ENCODE peak calls at places on chromosomes 11 and 22, in seven cellular contexts. One of them, this sample, is unnamed.
A peak's percentile ranks its signal among the peaks of the same experiment; 100 is the strongest.

GRCh38 chr11:16511109-16511806 is 154.9 kb upstream of the SOX6 start:
- DNase-seq in transverse colon: no peak
- DNase-seq in breast epithelium: no peak
- DNase-seq in suprapubic skin: no peak
- DNase-seq in HCT116: no peak
- DNase-seq in GM12891: no peak
- DNase-seq in endothelial cell of umbilical vein: no peak
- DNase-seq in this sample: no peak

GRCh38 chr11:95680169-95680929 is 109.2 kb downstream of the FAM76B start:
- DNase-seq in HCT116: no peak
- DNase-seq in GM12891: no peak
- DNase-seq in breast epithelium: no peak
- DNase-seq in transverse colon: no peak
- DNase-seq in endothelial cell of umbilical vein: peak; percentile 29
- DNase-seq in suprapubic skin: no peak
- DNase-seq in this sample: no peak

GRCh38 chr11:11403763-11404725 is 51.0 kb upstream of the CSNK2A3 start:
- DNase-seq in GM12891: no peak
- DNase-seq in endothelial cell of umbilical vein: no peak
- DNase-seq in suprapubic skin: no peak
- DNase-seq in transverse colon: no peak
- DNase-seq in breast epithelium: no peak
- DNase-seq in HCT116: no peak
- DNase-seq in this sample: peak; percentile 86

GRCh38 chr11:41382927-41383326 is 76.5 kb downstream of the LRRC4C start:
- DNase-seq in GM12891: no peak
- DNase-seq in breast epithelium: no peak
- DNase-seq in HCT116: no peak
- DNase-seq in endothelial cell of umbilical vein: no peak
- DNase-seq in suprapubic skin: no peak
- DNase-seq in transverse colon: no peak
- DNase-seq in this sample: no peak

GRCh38 chr11:116225784-116226410 is 546.9 kb downstream of the BUD13 start:
- DNase-seq in endothelial cell of umbilical vein: no peak
- DNase-seq in breast epithelium: no peak
- DNase-seq in transverse colon: no peak
- DNase-seq in suprapubic skin: no peak
- DNase-seq in GM12891: no peak
- DNase-seq in HCT116: no peak
- DNase-seq in this sample: no peak

GRCh38 chr22:33573479-33573878 is 346.8 kb downstream of the LARGE1 start:
- DNase-seq in transverse colon: no peak
- DNase-seq in GM12891: no peak
- DNase-seq in HCT116: no peak
- DNase-seq in breast epithelium: no peak
- DNase-seq in endothelial cell of umbilical vein: no peak
- DNase-seq in suprapubic skin: no peak
- DNase-seq in this sample: no peak

GRCh38 chr11:75344761-75345454 is 6.6 kb downstream of the ARRB1 start:
- DNase-seq in suprapubic skin: no peak
- DNase-seq in HCT116: no peak
- DNase-seq in GM12891: no peak
- DNase-seq in endothelial cell of umbilical vein: no peak
- DNase-seq in transverse colon: no peak
- DNase-seq in breast epithelium: peak; percentile 74
- DNase-seq in this sample: no peak

GRCh38 chr11:67612751-67613150 is 6.0 kb downstream of the NDUFV1 start:
- DNase-seq in endothelial cell of umbilical vein: no peak
- DNase-seq in suprapubic skin: no peak
- DNase-seq in transverse colon: no peak
- DNase-seq in GM12891: no peak
- DNase-seq in HCT116: no peak
- DNase-seq in breast epithelium: no peak
- DNase-seq in this sample: no peak

GRCh38 chr11:35619030-35619753 is 932 bp downstream of the FJX1 start:
- DNase-seq in suprapubic skin: peak; percentile 65
- DNase-seq in endothelial cell of umbilical vein: peak; percentile 69
- DNase-seq in transverse colon: peak; percentile 8
- DNase-seq in breast epithelium: no peak
- DNase-seq in HCT116: no peak
- DNase-seq in GM12891: peak; percentile 45
- DNase-seq in this sample: peak; percentile 67
- TF ChIP-seq POLR2A in suprapubic skin: no peak
- TF ChIP-seq POLR2A in endothelial cell of umbilical vein: no peak
- TF ChIP-seq POLR2A in transverse colon: no peak
- TF ChIP-seq POLR2A in breast epithelium: no peak
- TF ChIP-seq POLR2A in HCT116: no peak
- TF ChIP-seq POLR2A in GM12891: no peak
- TF ChIP-seq POLR2A in this sample: no peak

GRCh38 chr11:76783294-76783900 is at the start of gene TSKU:
- DNase-seq in suprapubic skin: no peak
- DNase-seq in HCT116: no peak
- DNase-seq in GM12891: peak; percentile 70
- DNase-seq in endothelial cell of umbilical vein: no peak
- DNase-seq in breast epithelium: no peak
- DNase-seq in transverse colon: no peak
- DNase-seq in this sample: no peak
- TF ChIP-seq POLR2AphosphoS5 in suprapubic skin: no peak
- TF ChIP-seq POLR2AphosphoS5 in HCT116: peak; percentile 58
- TF ChIP-seq POLR2AphosphoS5 in GM12891: no peak
- TF ChIP-seq POLR2AphosphoS5 in endothelial cell of umbilical vein: peak; percentile 50
- TF ChIP-seq POLR2AphosphoS5 in breast epithelium: peak; percentile 5
- TF ChIP-seq POLR2AphosphoS5 in transverse colon: no peak
- TF ChIP-seq POLR2AphosphoS5 in this sample: no peak

DNA sequence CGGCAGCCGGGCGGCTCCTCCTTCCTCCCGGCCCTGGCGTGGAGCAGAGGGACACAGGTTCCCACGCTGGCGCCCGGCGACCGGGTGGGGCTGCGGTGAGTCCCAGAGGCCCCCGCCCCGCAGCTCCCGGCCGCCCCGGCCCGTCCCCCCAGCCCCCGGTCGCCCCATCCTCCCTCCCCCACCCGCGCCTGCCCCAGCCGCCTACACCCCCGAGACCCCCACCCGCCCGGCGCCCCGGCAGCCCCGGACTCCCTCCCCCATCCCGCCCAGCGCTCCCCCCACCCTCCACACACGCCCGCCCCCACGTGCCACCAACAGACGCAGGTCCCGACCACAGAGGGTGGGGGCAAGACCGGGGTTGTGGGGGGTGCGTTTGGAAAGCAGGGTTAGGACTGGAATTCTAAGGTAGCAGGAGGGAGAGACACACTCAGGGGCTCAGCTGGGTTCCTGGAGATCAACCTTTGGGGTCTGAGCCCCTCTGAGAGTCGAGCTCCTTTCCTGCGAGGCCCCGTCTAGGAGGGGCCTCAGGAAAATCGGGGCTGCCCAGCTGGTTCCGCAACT is 299 bp downstream of the PGGHG start:
- DNase-seq in HCT116: no peak
- DNase-seq in breast epithelium: no peak
- DNase-seq in endothelial cell of umbilical vein: no peak
- DNase-seq in GM12891: peak; percentile 51
- DNase-seq in transverse colon: peak; percentile 20
- DNase-seq in suprapubic skin: peak; percentile 67
- DNase-seq in this sample: peak; percentile 67
- TF ChIP-seq POLR2A in HCT116: peak; percentile 30
- TF ChIP-seq POLR2A in breast epithelium: no peak
- TF ChIP-seq POLR2A in endothelial cell of umbilical vein: peak; percentile 24
- TF ChIP-seq POLR2A in GM12891: no peak
- TF ChIP-seq POLR2A in transverse colon: no peak
- TF ChIP-seq POLR2A in suprapubic skin: no peak
- TF ChIP-seq POLR2A in this sample: no peak

DNA sequence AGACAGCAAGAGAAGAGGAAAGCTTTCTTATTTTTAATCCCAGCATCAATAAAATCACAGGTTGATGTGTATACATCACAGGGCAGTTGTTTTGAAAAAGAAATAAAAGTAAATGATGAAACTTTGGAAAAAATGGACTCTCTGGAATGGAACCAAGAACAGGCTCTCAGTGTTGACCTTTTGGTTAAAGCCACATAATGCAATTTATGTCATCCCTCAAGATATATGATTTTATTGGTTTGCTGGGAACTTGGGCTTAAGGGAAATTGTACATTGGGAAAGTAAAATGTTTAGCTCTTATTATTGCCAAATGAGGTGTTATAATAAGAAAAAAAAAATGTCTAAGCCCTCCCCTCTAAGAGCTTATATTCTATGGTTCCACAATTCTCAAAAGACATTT is 139.8 kb upstream of the MTNR1B start:
- DNase-seq in HCT116: no peak
- DNase-seq in transverse colon: no peak
- DNase-seq in endothelial cell of umbilical vein: no peak
- DNase-seq in breast epithelium: no peak
- DNase-seq in suprapubic skin: no peak
- DNase-seq in GM12891: no peak
- DNase-seq in this sample: no peak
- TF ChIP-seq POLR2AphosphoS5 in HCT116: no peak
- TF ChIP-seq POLR2AphosphoS5 in transverse colon: no peak
- TF ChIP-seq POLR2AphosphoS5 in endothelial cell of umbilical vein: no peak
- TF ChIP-seq POLR2AphosphoS5 in breast epithelium: no peak
- TF ChIP-seq POLR2AphosphoS5 in suprapubic skin: no peak
- TF ChIP-seq POLR2AphosphoS5 in GM12891: no peak
- TF ChIP-seq POLR2AphosphoS5 in this sample: no peak

DNA sequence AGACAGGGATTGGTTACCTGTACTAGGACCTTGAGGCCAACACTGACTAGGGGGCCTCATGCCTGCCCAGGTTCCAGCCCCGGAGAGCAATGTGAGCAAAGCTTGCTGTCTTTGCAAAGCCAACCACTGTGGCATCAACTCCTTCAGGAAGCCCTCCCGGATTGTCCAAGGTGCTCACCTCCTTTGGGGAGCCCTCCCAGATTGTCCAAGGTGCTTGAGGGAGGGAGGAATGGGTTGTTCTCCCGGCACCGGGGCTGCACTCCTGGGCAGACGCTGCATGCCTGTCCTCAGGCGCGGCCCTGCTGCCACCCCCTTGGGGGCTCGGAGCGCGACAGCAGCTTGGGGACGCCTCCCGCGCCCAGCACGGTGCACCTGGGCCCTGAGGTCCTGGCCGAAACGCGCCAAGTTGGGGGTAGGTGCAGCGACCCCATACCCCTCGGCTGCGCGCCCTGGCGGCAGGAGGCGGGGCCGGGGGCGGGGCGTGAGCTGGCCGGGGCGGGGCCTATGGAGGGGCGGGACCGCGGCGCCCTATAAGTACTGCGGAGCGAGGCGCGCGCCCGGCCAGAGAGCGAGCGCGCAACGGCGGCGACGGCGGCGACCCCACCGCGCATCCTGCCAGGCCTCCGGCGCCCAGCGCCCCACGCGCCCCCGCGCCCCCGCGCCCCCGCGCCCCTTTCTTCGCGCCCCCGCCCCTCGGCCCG is at the start of gene CD81:
- DNase-seq in breast epithelium: no peak
- DNase-seq in endothelial cell of umbilical vein: no peak
- DNase-seq in HCT116: no peak
- DNase-seq in transverse colon: no peak
- DNase-seq in suprapubic skin: peak; percentile 79
- DNase-seq in GM12891: peak; percentile 87
- DNase-seq in this sample: no peak
- TF ChIP-seq POLR2A in breast epithelium: no peak
- TF ChIP-seq POLR2A in endothelial cell of umbilical vein: peak; percentile 74
- TF ChIP-seq POLR2A in HCT116: peak; percentile 59
- TF ChIP-seq POLR2A in transverse colon: no peak
- TF ChIP-seq POLR2A in suprapubic skin: no peak
- TF ChIP-seq POLR2A in GM12891: peak; percentile 62
- TF ChIP-seq POLR2A in this sample: no peak

GRCh38 chr11:65868907-65869306 is 3.7 kb downstream of the EFEMP2 start:
- DNase-seq in transverse colon: no peak
- DNase-seq in suprapubic skin: no peak
- DNase-seq in breast epithelium: no peak
- DNase-seq in HCT116: no peak
- DNase-seq in endothelial cell of umbilical vein: no peak
- DNase-seq in GM12891: no peak
- DNase-seq in this sample: no peak

GRCh38 chr11:65866524-65867283 is 5.9 kb downstream of the EFEMP2 start:
- DNase-seq in breast epithelium: no peak
- DNase-seq in transverse colon: no peak
- DNase-seq in endothelial cell of umbilical vein: no peak
- DNase-seq in GM12891: no peak
- DNase-seq in HCT116: no peak
- DNase-seq in suprapubic skin: no peak
- DNase-seq in this sample: peak; percentile 67

GRCh38 chr11:65867284-65868071 is 5.1 kb downstream of the EFEMP2 start:
- DNase-seq in transverse colon: no peak
- DNase-seq in HCT116: no peak
- DNase-seq in suprapubic skin: no peak
- DNase-seq in endothelial cell of umbilical vein: no peak
- DNase-seq in breast epithelium: no peak
- DNase-seq in GM12891: no peak
- DNase-seq in this sample: no peak

GRCh38 chr11:65869643-65870306 is 2.8 kb downstream of the EFEMP2 start:
- DNase-seq in endothelial cell of umbilical vein: no peak
- DNase-seq in transverse colon: no peak
- DNase-seq in breast epithelium: no peak
- DNase-seq in HCT116: no peak
- DNase-seq in GM12891: no peak
- DNase-seq in suprapubic skin: no peak
- DNase-seq in this sample: peak; percentile 69

DNA sequence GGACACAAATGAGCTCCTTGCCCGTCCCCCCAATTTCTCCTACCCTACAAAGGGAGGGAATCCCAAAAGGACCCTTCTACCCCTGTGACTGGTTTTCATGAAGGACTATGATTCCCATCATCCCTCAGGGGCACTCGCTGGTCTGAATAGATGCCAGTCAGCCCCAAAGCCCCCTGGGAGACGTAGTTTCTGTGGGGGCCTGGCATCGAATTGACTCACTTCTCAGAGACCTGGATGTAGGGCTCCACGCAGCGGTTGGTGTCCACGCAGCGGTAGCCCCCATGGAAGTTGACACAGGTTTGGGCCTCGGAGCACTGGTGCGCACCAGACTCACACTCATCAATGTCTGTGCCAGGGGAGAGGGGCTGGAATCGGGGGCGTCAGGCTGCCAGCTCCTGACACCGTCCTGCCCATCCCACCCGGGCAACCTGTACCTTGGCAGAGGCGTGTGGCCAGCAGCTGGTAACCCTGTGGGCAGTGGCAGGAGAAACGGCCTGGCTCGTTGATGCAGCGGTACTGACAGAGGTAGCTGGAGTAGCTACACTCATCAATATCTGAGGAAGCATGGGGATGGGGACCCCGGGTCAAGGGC is 4.4 kb downstream of the EFEMP2 start:
- DNase-seq in GM12891: no peak
- DNase-seq in HCT116: no peak
- DNase-seq in endothelial cell of umbilical vein: no peak
- DNase-seq in transverse colon: no peak
- DNase-seq in breast epithelium: no peak
- DNase-seq in suprapubic skin: no peak
- DNase-seq in this sample: peak; percentile 70
- TF ChIP-seq POLR2AphosphoS5 in GM12891: no peak
- TF ChIP-seq POLR2AphosphoS5 in HCT116: peak; percentile 12
- TF ChIP-seq POLR2AphosphoS5 in endothelial cell of umbilical vein: peak; percentile 30
- TF ChIP-seq POLR2AphosphoS5 in transverse colon: no peak
- TF ChIP-seq POLR2AphosphoS5 in breast epithelium: no peak
- TF ChIP-seq POLR2AphosphoS5 in suprapubic skin: no peak
- TF ChIP-seq POLR2AphosphoS5 in this sample: no peak

GRCh38 chr11:506238-506949 is 648 bp downstream of the RNH1 start:
- DNase-seq in breast epithelium: peak; percentile 91
- DNase-seq in HCT116: peak; percentile 91
- DNase-seq in suprapubic skin: peak; percentile 98
- DNase-seq in transverse colon: peak; percentile 98
- DNase-seq in endothelial cell of umbilical vein: peak; percentile 98
- DNase-seq in GM12891: peak; percentile 99
- DNase-seq in this sample: peak; percentile 99
- TF ChIP-seq POLR2A in breast epithelium: peak; percentile 64
- TF ChIP-seq POLR2A in HCT116: peak; percentile 64
- TF ChIP-seq POLR2A in suprapubic skin: peak; percentile 6
- TF ChIP-seq POLR2A in transverse colon: peak; percentile 82
- TF ChIP-seq POLR2A in endothelial cell of umbilical vein: peak; percentile 53
- TF ChIP-seq POLR2A in GM12891: peak; percentile 93
- TF ChIP-seq POLR2A in this sample: no peak

GRCh38 chr22:28395920-28396447 is 283.7 kb downstream of the TTC28 start:
- DNase-seq in HCT116: no peak
- DNase-seq in suprapubic skin: no peak
- DNase-seq in GM12891: no peak
- DNase-seq in breast epithelium: no peak
- DNase-seq in transverse colon: no peak
- DNase-seq in endothelial cell of umbilical vein: peak; percentile 51
- DNase-seq in this sample: no peak
- TF ChIP-seq POLR2AphosphoS5 in HCT116: no peak
- TF ChIP-seq POLR2AphosphoS5 in suprapubic skin: no peak
- TF ChIP-seq POLR2AphosphoS5 in GM12891: no peak
- TF ChIP-seq POLR2AphosphoS5 in breast epithelium: no peak
- TF ChIP-seq POLR2AphosphoS5 in transverse colon: no peak
- TF ChIP-seq POLR2AphosphoS5 in endothelial cell of umbilical vein: no peak
- TF ChIP-seq POLR2AphosphoS5 in this sample: no peak